ENCODE peak calls at places on chromosomes 5 and 9, in eight cellular contexts. S is OCI-LY7, P is heart left ventricle, E is suprapubic skin, F is AG04450, L is spleen, D is tibial nerve, O is psoas muscle. C is an unnamed sample.

GRCh38 chr5:136055612-136056302 is 27.0 kb downstream of the TGFBI start:
- DNase-seq in P (no peak), D (no peak), S (no peak), E (no peak), F (no peak), L (peak; percentile 47), O (no peak), C (no peak)

GRCh38 chr9:69949396-69949795 is 94.3 kb upstream of the MAMDC2 start:
- DNase-seq in O (no peak), E (no peak), P (no peak), S (no peak), L (no peak), D (no peak), F (no peak), C (no peak)

GRCh38 chr5:143342607-143343006 is 60.9 kb downstream of the NR3C1 start:
- DNase-seq in L (no peak), P (no peak), D (no peak), F (no peak), O (no peak), E (no peak), S (no peak), C (no peak)

GRCh38 chr5:142800776-142801494 is 30.8 kb downstream of the ARHGAP26 start:
- DNase-seq in L (no peak), P (no peak), F (no peak), E (no peak), S (peak; percentile 85), D (no peak), O (no peak), C (no peak)

GRCh38 chr5:91357012-91357634 is 26.0 kb downstream of the ARRDC3 start:
- DNase-seq in P (no peak), D (no peak), F (no peak), E (no peak), L (no peak), S (no peak), O (no peak), C (no peak)

GRCh38 chr9:4837768-4838546 is 45.2 kb downstream of the RCL1 start:
- DNase-seq in E (no peak), L (no peak), O (no peak), D (no peak), P (no peak), F (peak; percentile 49), S (no peak), C (no peak)

GRCh38 chr5:56255521-56255920 is 22.4 kb upstream of the ANKRD55 start:
- DNase-seq in F (no peak), S (no peak), O (no peak), P (no peak), E (no peak), D (no peak), L (no peak), C (no peak)

GRCh38 chr5:44538831-44539539 is 149.8 kb upstream of the FGF10 start:
- DNase-seq in S (no peak), P (no peak), L (no peak), F (no peak), E (no peak), O (no peak), D (no peak), C (no peak)

GRCh38 chr5:153445875-153446567 is 44.4 kb upstream of the GRIA1 start:
- DNase-seq in F (no peak), O (no peak), S (no peak), E (no peak), P (no peak), D (peak; percentile 40), L (no peak), C (peak; percentile 62)

GRCh38 chr5:116572375-116573278 is 2.0 kb downstream of the SEMA6A start:
- DNase-seq in O (peak; percentile 62), S (no peak), F (no peak), P (peak; percentile 59), L (peak; percentile 82), E (peak; percentile 84), D (no peak), C (peak; percentile 65)

GRCh38 chr9:90964101-90965020 is 162.7 kb downstream of the SYK start:
- DNase-seq in D (no peak), L (peak; percentile 77), E (peak; percentile 74), O (no peak), P (no peak), S (peak; percentile 31), F (no peak), C (peak; percentile 79)

GRCh38 chr9:131666779-131667178 is 73.1 kb downstream of the RAPGEF1 start:
- DNase-seq in P (no peak), D (no peak), S (no peak), L (no peak), E (no peak), F (no peak), O (no peak), C (no peak)

GRCh38 chr5:17203329-17204132 is 13.9 kb upstream of the BASP1 start:
- DNase-seq in L (no peak), E (no peak), F (no peak), O (no peak), P (no peak), S (peak; percentile 65), D (no peak), C (no peak)

DNA sequence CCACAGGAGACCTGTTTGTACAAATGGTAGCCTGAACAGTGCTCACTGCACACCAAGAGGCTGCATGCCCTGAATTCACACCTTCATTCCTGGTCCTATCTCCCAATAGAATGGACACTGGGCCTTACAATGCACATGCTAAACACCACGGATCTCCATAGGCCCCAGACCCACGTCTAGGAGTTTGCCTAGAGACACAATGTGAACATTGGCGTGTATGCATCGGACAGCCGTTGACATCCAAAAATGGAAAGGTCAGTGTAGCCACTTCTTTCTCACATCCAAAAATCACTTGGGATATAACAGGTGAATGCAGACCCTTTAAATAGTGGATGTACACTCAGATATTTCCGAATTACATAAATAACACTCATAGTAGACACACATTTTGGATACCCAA is 927 bp downstream of the PAX5 start:
- DNase-seq in L (no peak), D (no peak), P (no peak), E (peak; percentile 47), S (no peak), F (no peak), O (no peak), C (no peak)
- H3K4me3 ChIP-seq in L (peak overlapping the region; percentile 32), D (no peak overlapping the region), P (no peak overlapping the region), E (no peak overlapping the region), S (peak overlapping the region; percentile 88), F (no peak overlapping the region), O (no peak overlapping the region), C (no peak overlapping the region)

GRCh38 chr5:89064054-89064453 is 181.1 kb upstream of the MEF2C start:
- DNase-seq in S (no peak), P (no peak), D (no peak), F (no peak), L (no peak), E (no peak), O (no peak), C (no peak)
- H3K27ac ChIP-seq in S (no peak overlapping the region), P (no peak overlapping the region), D (no peak overlapping the region), F (no peak overlapping the region), L (no peak overlapping the region), E (no peak overlapping the region), O (no peak overlapping the region), C (no peak overlapping the region)

GRCh38 chr5:80238078-80238477 is 17.8 kb downstream of the SERINC5 start:
- DNase-seq in S (peak; percentile 64), O (no peak), E (no peak), L (no peak), P (no peak), F (no peak), D (no peak), C (no peak)

GRCh38 chr5:80242849-80243248 is 13.0 kb downstream of the SERINC5 start:
- DNase-seq in D (no peak), E (no peak), S (peak; percentile 32), O (no peak), L (no peak), F (no peak), P (no peak), C (no peak)

GRCh38 chr5:80238778-80239679 is 16.8 kb downstream of the SERINC5 start:
- DNase-seq in F (no peak), D (peak; percentile 65), O (peak; percentile 83), S (no peak), P (peak; percentile 84), L (no peak), E (no peak), C (no peak)

GRCh38 chr5:80239680-80240367 is 16.0 kb downstream of the SERINC5 start:
- DNase-seq in F (no peak), D (no peak), L (no peak), O (no peak), P (no peak), E (no peak), S (no peak), C (no peak)

GRCh38 chr5:80240368-80240986 is 15.4 kb downstream of the SERINC5 start:
- DNase-seq in L (no peak), D (no peak), S (no peak), P (no peak), E (no peak), O (no peak), F (no peak), C (no peak)
- TF ChIP-seq CTCF in L (no peak), D (no peak), S (no peak), P (no peak), E (no peak), O (no peak), F (no peak), C (no peak)

DNA sequence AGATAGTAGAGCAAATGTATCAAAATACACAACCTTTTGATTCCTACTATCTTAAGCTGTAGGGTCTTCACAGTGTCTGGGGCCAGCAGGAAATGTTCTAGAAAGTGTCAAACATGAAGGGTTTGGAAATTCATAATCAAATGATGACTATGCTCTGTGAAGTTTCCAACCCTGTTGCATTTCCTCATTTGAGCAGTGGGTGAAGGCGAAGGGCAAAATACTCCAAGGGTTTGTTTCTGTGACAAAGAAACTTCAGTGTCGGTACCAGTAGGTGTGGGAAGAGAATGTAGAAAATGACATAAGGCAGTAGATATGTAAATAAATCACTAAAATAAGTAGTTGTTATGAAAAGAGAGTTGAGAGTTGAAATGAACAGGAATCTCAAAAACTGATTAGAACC is 584 bp downstream of the ALDOB start:
- DNase-seq in O (no peak), D (no peak), E (no peak), F (no peak), P (no peak), S (no peak), L (no peak), C (no peak)
- H3K4me3 ChIP-seq in O (no peak overlapping the region), D (no peak overlapping the region), E (no peak overlapping the region), F (no peak overlapping the region), P (no peak overlapping the region), S (no peak overlapping the region), L (no peak overlapping the region), C (no peak overlapping the region)

C was measured in upper lobe of right lung.